ENCODE peak calls at places on chromosomes 13 and 19, in eight cellular contexts. One of them, this sample, is unnamed.

GRCh38 chr19:39401549-39402416 is 4.9 kb upstream of the ZFP36 start:
- DNase-seq in putamen: no peak
- DNase-seq in stimulated activated CD8-positive, alpha-beta memory T cell treated with anti-CD3 and anti-CD28 coated beads, Interleukin-4, amount 100 ng/mL, for 1 hour: no peak
- DNase-seq in CD8-positive, alpha-beta T cell: peak
- DNase-seq in prostate gland: peak
- DNase-seq in LHCN-M2: peak
- DNase-seq in effector memory CD8-positive, alpha-beta T cell: peak
- DNase-seq in omental fat pad: no peak
- DNase-seq in this sample: peak

GRCh38 chr19:13652810-13653590 is 111.3 kb upstream of the MRI1 start:
- DNase-seq in LHCN-M2: no peak
- DNase-seq in omental fat pad: no peak
- DNase-seq in stimulated activated CD8-positive, alpha-beta memory T cell treated with anti-CD3 and anti-CD28 coated beads, Interleukin-4, amount 100 ng/mL, for 1 hour: no peak
- DNase-seq in effector memory CD8-positive, alpha-beta T cell: no peak
- DNase-seq in prostate gland: no peak
- DNase-seq in CD8-positive, alpha-beta T cell: no peak
- DNase-seq in putamen: no peak
- DNase-seq in this sample: peak

GRCh38 chr19:13078897-13079541 is 23.6 kb downstream of the LYL1 start:
- DNase-seq in omental fat pad: no peak
- DNase-seq in LHCN-M2: no peak
- DNase-seq in effector memory CD8-positive, alpha-beta T cell: no peak
- DNase-seq in stimulated activated CD8-positive, alpha-beta memory T cell treated with anti-CD3 and anti-CD28 coated beads, Interleukin-4, amount 100 ng/mL, for 1 hour: no peak
- DNase-seq in CD8-positive, alpha-beta T cell: no peak
- DNase-seq in putamen: no peak
- DNase-seq in prostate gland: peak
- DNase-seq in this sample: no peak

GRCh38 chr13:28611654-28612131 is 47.2 kb upstream of the POMP start:
- DNase-seq in prostate gland: no peak
- DNase-seq in LHCN-M2: no peak
- DNase-seq in CD8-positive, alpha-beta T cell: peak
- DNase-seq in omental fat pad: no peak
- DNase-seq in stimulated activated CD8-positive, alpha-beta memory T cell treated with anti-CD3 and anti-CD28 coated beads, Interleukin-4, amount 100 ng/mL, for 1 hour: no peak
- DNase-seq in effector memory CD8-positive, alpha-beta T cell: no peak
- DNase-seq in putamen: no peak
- DNase-seq in this sample: peak

GRCh38 chr19:18097993-18098890 is 664 bp downstream of the MAST3 start:
- DNase-seq in omental fat pad: no peak
- DNase-seq in LHCN-M2: no peak
- DNase-seq in stimulated activated CD8-positive, alpha-beta memory T cell treated with anti-CD3 and anti-CD28 coated beads, Interleukin-4, amount 100 ng/mL, for 1 hour: no peak
- DNase-seq in effector memory CD8-positive, alpha-beta T cell: no peak
- DNase-seq in prostate gland: no peak
- DNase-seq in putamen: no peak
- DNase-seq in CD8-positive, alpha-beta T cell: no peak
- DNase-seq in this sample: no peak

GRCh38 chr19:6811906-6812305 is 39.4 kb downstream of the VAV1 start:
- DNase-seq in omental fat pad: no peak
- DNase-seq in effector memory CD8-positive, alpha-beta T cell: no peak
- DNase-seq in stimulated activated CD8-positive, alpha-beta memory T cell treated with anti-CD3 and anti-CD28 coated beads, Interleukin-4, amount 100 ng/mL, for 1 hour: no peak
- DNase-seq in prostate gland: no peak
- DNase-seq in LHCN-M2: peak
- DNase-seq in putamen: peak
- DNase-seq in CD8-positive, alpha-beta T cell: no peak
- DNase-seq in this sample: peak

GRCh38 chr13:112603641-112604220 is 15.8 kb upstream of the TUBGCP3 start:
- DNase-seq in putamen: no peak
- DNase-seq in prostate gland: no peak
- DNase-seq in omental fat pad: no peak
- DNase-seq in CD8-positive, alpha-beta T cell: no peak
- DNase-seq in LHCN-M2: peak
- DNase-seq in effector memory CD8-positive, alpha-beta T cell: no peak
- DNase-seq in stimulated activated CD8-positive, alpha-beta memory T cell treated with anti-CD3 and anti-CD28 coated beads, Interleukin-4, amount 100 ng/mL, for 1 hour: no peak
- DNase-seq in this sample: no peak

GRCh38 chr19:49677232-49677881 is at the start of gene PRMT1:
- DNase-seq in effector memory CD8-positive, alpha-beta T cell: no peak
- DNase-seq in omental fat pad: no peak
- DNase-seq in putamen: no peak
- DNase-seq in LHCN-M2: peak
- DNase-seq in CD8-positive, alpha-beta T cell: peak
- DNase-seq in stimulated activated CD8-positive, alpha-beta memory T cell treated with anti-CD3 and anti-CD28 coated beads, Interleukin-4, amount 100 ng/mL, for 1 hour: no peak
- DNase-seq in prostate gland: no peak
- DNase-seq in this sample: no peak

GRCh38 chr19:8641908-8642547 is 11.6 kb downstream of the NFILZ start:
- DNase-seq in effector memory CD8-positive, alpha-beta T cell: peak
- DNase-seq in stimulated activated CD8-positive, alpha-beta memory T cell treated with anti-CD3 and anti-CD28 coated beads, Interleukin-4, amount 100 ng/mL, for 1 hour: no peak
- DNase-seq in CD8-positive, alpha-beta T cell: no peak
- DNase-seq in omental fat pad: no peak
- DNase-seq in putamen: no peak
- DNase-seq in LHCN-M2: peak
- DNase-seq in prostate gland: no peak
- DNase-seq in this sample: peak

GRCh38 chr19:41810301-41810700 is 13.9 kb downstream of the CEACAM3 start:
- DNase-seq in putamen: no peak
- DNase-seq in LHCN-M2: no peak
- DNase-seq in omental fat pad: no peak
- DNase-seq in stimulated activated CD8-positive, alpha-beta memory T cell treated with anti-CD3 and anti-CD28 coated beads, Interleukin-4, amount 100 ng/mL, for 1 hour: no peak
- DNase-seq in effector memory CD8-positive, alpha-beta T cell: no peak
- DNase-seq in CD8-positive, alpha-beta T cell: no peak
- DNase-seq in prostate gland: no peak
- DNase-seq in this sample: no peak

GRCh38 chr19:28694812-28695211 is 518.1 kb downstream of the UQCRFS1 start:
- DNase-seq in omental fat pad: no peak
- DNase-seq in effector memory CD8-positive, alpha-beta T cell: no peak
- DNase-seq in putamen: no peak
- DNase-seq in CD8-positive, alpha-beta T cell: no peak
- DNase-seq in prostate gland: no peak
- DNase-seq in LHCN-M2: no peak
- DNase-seq in stimulated activated CD8-positive, alpha-beta memory T cell treated with anti-CD3 and anti-CD28 coated beads, Interleukin-4, amount 100 ng/mL, for 1 hour: no peak
- DNase-seq in this sample: no peak

GRCh38 chr13:96243371-96243770 is 153.5 kb downstream of the HS6ST3 start:
- DNase-seq in effector memory CD8-positive, alpha-beta T cell: no peak
- DNase-seq in putamen: no peak
- DNase-seq in LHCN-M2: no peak
- DNase-seq in CD8-positive, alpha-beta T cell: no peak
- DNase-seq in stimulated activated CD8-positive, alpha-beta memory T cell treated with anti-CD3 and anti-CD28 coated beads, Interleukin-4, amount 100 ng/mL, for 1 hour: no peak
- DNase-seq in prostate gland: no peak
- DNase-seq in omental fat pad: no peak
- DNase-seq in this sample: no peak

GRCh38 chr13:97279913-97280312 is 57.8 kb downstream of the MBNL2 start:
- DNase-seq in omental fat pad: no peak
- DNase-seq in effector memory CD8-positive, alpha-beta T cell: no peak
- DNase-seq in CD8-positive, alpha-beta T cell: no peak
- DNase-seq in LHCN-M2: peak
- DNase-seq in stimulated activated CD8-positive, alpha-beta memory T cell treated with anti-CD3 and anti-CD28 coated beads, Interleukin-4, amount 100 ng/mL, for 1 hour: no peak
- DNase-seq in putamen: no peak
- DNase-seq in prostate gland: no peak
- DNase-seq in this sample: no peak

GRCh38 chr13:36913463-36913862 is 6.6 kb downstream of the SMAD9 start:
- DNase-seq in putamen: no peak
- DNase-seq in LHCN-M2: no peak
- DNase-seq in CD8-positive, alpha-beta T cell: no peak
- DNase-seq in prostate gland: no peak
- DNase-seq in stimulated activated CD8-positive, alpha-beta memory T cell treated with anti-CD3 and anti-CD28 coated beads, Interleukin-4, amount 100 ng/mL, for 1 hour: no peak
- DNase-seq in effector memory CD8-positive, alpha-beta T cell: no peak
- DNase-seq in omental fat pad: no peak
- DNase-seq in this sample: no peak

GRCh38 chr19:51799311-51799997 is 4.5 kb downstream of the FPR3 start:
- DNase-seq in putamen: peak
- DNase-seq in stimulated activated CD8-positive, alpha-beta memory T cell treated with anti-CD3 and anti-CD28 coated beads, Interleukin-4, amount 100 ng/mL, for 1 hour: no peak
- DNase-seq in LHCN-M2: peak
- DNase-seq in CD8-positive, alpha-beta T cell: no peak
- DNase-seq in omental fat pad: peak
- DNase-seq in effector memory CD8-positive, alpha-beta T cell: no peak
- DNase-seq in prostate gland: peak
- DNase-seq in this sample: peak

GRCh38 chr19:42153606-42154405 is 21.6 kb upstream of the POU2F2 start:
- DNase-seq in putamen: no peak
- DNase-seq in omental fat pad: no peak
- DNase-seq in stimulated activated CD8-positive, alpha-beta memory T cell treated with anti-CD3 and anti-CD28 coated beads, Interleukin-4, amount 100 ng/mL, for 1 hour: no peak
- DNase-seq in effector memory CD8-positive, alpha-beta T cell: no peak
- DNase-seq in CD8-positive, alpha-beta T cell: no peak
- DNase-seq in prostate gland: no peak
- DNase-seq in LHCN-M2: no peak
- DNase-seq in this sample: no peak

GRCh38 chr13:40221460-40222201 is 444.8 kb downstream of the FOXO1 start:
- DNase-seq in putamen: no peak
- DNase-seq in omental fat pad: no peak
- DNase-seq in prostate gland: peak
- DNase-seq in effector memory CD8-positive, alpha-beta T cell: peak
- DNase-seq in LHCN-M2: peak
- DNase-seq in CD8-positive, alpha-beta T cell: peak
- DNase-seq in stimulated activated CD8-positive, alpha-beta memory T cell treated with anti-CD3 and anti-CD28 coated beads, Interleukin-4, amount 100 ng/mL, for 1 hour: no peak
- DNase-seq in this sample: peak

GRCh38 chr13:54383604-54384003 is 1355.0 kb downstream of the OLFM4 start:
- DNase-seq in stimulated activated CD8-positive, alpha-beta memory T cell treated with anti-CD3 and anti-CD28 coated beads, Interleukin-4, amount 100 ng/mL, for 1 hour: no peak
- DNase-seq in prostate gland: no peak
- DNase-seq in omental fat pad: no peak
- DNase-seq in CD8-positive, alpha-beta T cell: no peak
- DNase-seq in LHCN-M2: no peak
- DNase-seq in effector memory CD8-positive, alpha-beta T cell: no peak
- DNase-seq in putamen: no peak
- DNase-seq in this sample: no peak

GRCh38 chr13:83386609-83387008 is 495.7 kb downstream of the SLITRK1 start:
- DNase-seq in stimulated activated CD8-positive, alpha-beta memory T cell treated with anti-CD3 and anti-CD28 coated beads, Interleukin-4, amount 100 ng/mL, for 1 hour: no peak
- DNase-seq in putamen: no peak
- DNase-seq in prostate gland: no peak
- DNase-seq in omental fat pad: no peak
- DNase-seq in CD8-positive, alpha-beta T cell: no peak
- DNase-seq in LHCN-M2: no peak
- DNase-seq in effector memory CD8-positive, alpha-beta T cell: no peak
- DNase-seq in this sample: no peak

GRCh38 chr13:42883771-42884170 is 102.4 kb downstream of the FAM216B start:
- DNase-seq in prostate gland: peak
- DNase-seq in omental fat pad: no peak
- DNase-seq in stimulated activated CD8-positive, alpha-beta memory T cell treated with anti-CD3 and anti-CD28 coated beads, Interleukin-4, amount 100 ng/mL, for 1 hour: no peak
- DNase-seq in effector memory CD8-positive, alpha-beta T cell: no peak
- DNase-seq in putamen: no peak
- DNase-seq in CD8-positive, alpha-beta T cell: no peak
- DNase-seq in LHCN-M2: peak
- DNase-seq in this sample: no peak

GRCh38 chr19:5002143-5002542 is 33.2 kb downstream of the KDM4B start:
- DNase-seq in LHCN-M2: peak
- DNase-seq in putamen: no peak
- DNase-seq in prostate gland: peak
- DNase-seq in omental fat pad: no peak
- DNase-seq in effector memory CD8-positive, alpha-beta T cell: no peak
- DNase-seq in CD8-positive, alpha-beta T cell: no peak
- DNase-seq in stimulated activated CD8-positive, alpha-beta memory T cell treated with anti-CD3 and anti-CD28 coated beads, Interleukin-4, amount 100 ng/mL, for 1 hour: no peak
- DNase-seq in this sample: no peak

GRCh38 chr13:36819811-36820140 is 754 bp downstream of the RFXAP start:
- DNase-seq in putamen: no peak
- DNase-seq in prostate gland: peak
- DNase-seq in omental fat pad: no peak
- DNase-seq in LHCN-M2: no peak
- DNase-seq in effector memory CD8-positive, alpha-beta T cell: peak
- DNase-seq in stimulated activated CD8-positive, alpha-beta memory T cell treated with anti-CD3 and anti-CD28 coated beads, Interleukin-4, amount 100 ng/mL, for 1 hour: no peak
- DNase-seq in CD8-positive, alpha-beta T cell: peak
- DNase-seq in this sample: peak

GRCh38 chr13:112444001-112444311 is 67.8 kb downstream of the SPACA7 start:
- DNase-seq in LHCN-M2: peak
- DNase-seq in omental fat pad: peak
- DNase-seq in effector memory CD8-positive, alpha-beta T cell: peak
- DNase-seq in CD8-positive, alpha-beta T cell: no peak
- DNase-seq in prostate gland: peak
- DNase-seq in stimulated activated CD8-positive, alpha-beta memory T cell treated with anti-CD3 and anti-CD28 coated beads, Interleukin-4, amount 100 ng/mL, for 1 hour: no peak
- DNase-seq in putamen: peak
- DNase-seq in this sample: peak

GRCh38 chr19:43526884-43527859 is at the start of gene ETHE1:
- DNase-seq in stimulated activated CD8-positive, alpha-beta memory T cell treated with anti-CD3 and anti-CD28 coated beads, Interleukin-4, amount 100 ng/mL, for 1 hour: no peak
- DNase-seq in omental fat pad: peak
- DNase-seq in prostate gland: peak
- DNase-seq in CD8-positive, alpha-beta T cell: peak
- DNase-seq in putamen: peak
- DNase-seq in effector memory CD8-positive, alpha-beta T cell: peak
- DNase-seq in LHCN-M2: peak
- DNase-seq in this sample: peak

GRCh38 chr13:105346141-105346766 is 1189.2 kb downstream of the EFNB2 start:
- DNase-seq in LHCN-M2: peak
- DNase-seq in stimulated activated CD8-positive, alpha-beta memory T cell treated with anti-CD3 and anti-CD28 coated beads, Interleukin-4, amount 100 ng/mL, for 1 hour: no peak
- DNase-seq in prostate gland: no peak
- DNase-seq in CD8-positive, alpha-beta T cell: no peak
- DNase-seq in effector memory CD8-positive, alpha-beta T cell: no peak
- DNase-seq in omental fat pad: no peak
- DNase-seq in putamen: no peak
- DNase-seq in this sample: no peak

GRCh38 chr19:18419195-18419698 is at the start of gene SSBP4:
- DNase-seq in stimulated activated CD8-positive, alpha-beta memory T cell treated with anti-CD3 and anti-CD28 coated beads, Interleukin-4, amount 100 ng/mL, for 1 hour: no peak
- DNase-seq in CD8-positive, alpha-beta T cell: peak
- DNase-seq in putamen: peak
- DNase-seq in LHCN-M2: peak
- DNase-seq in effector memory CD8-positive, alpha-beta T cell: peak
- DNase-seq in prostate gland: peak
- DNase-seq in omental fat pad: no peak
- DNase-seq in this sample: peak

GRCh38 chr19:16391301-16392055 is 66.9 kb downstream of the KLF2 start:
- DNase-seq in LHCN-M2: no peak
- DNase-seq in effector memory CD8-positive, alpha-beta T cell: no peak
- DNase-seq in CD8-positive, alpha-beta T cell: no peak
- DNase-seq in putamen: no peak
- DNase-seq in omental fat pad: no peak
- DNase-seq in stimulated activated CD8-positive, alpha-beta memory T cell treated with anti-CD3 and anti-CD28 coated beads, Interleukin-4, amount 100 ng/mL, for 1 hour: no peak
- DNase-seq in prostate gland: no peak
- DNase-seq in this sample: no peak

GRCh38 chr19:16014923-16015804 is 61.1 kb upstream of the TPM4 start:
- DNase-seq in putamen: no peak
- DNase-seq in prostate gland: no peak
- DNase-seq in stimulated activated CD8-positive, alpha-beta memory T cell treated with anti-CD3 and anti-CD28 coated beads, Interleukin-4, amount 100 ng/mL, for 1 hour: no peak
- DNase-seq in LHCN-M2: no peak
- DNase-seq in CD8-positive, alpha-beta T cell: no peak
- DNase-seq in effector memory CD8-positive, alpha-beta T cell: no peak
- DNase-seq in omental fat pad: no peak
- DNase-seq in this sample: no peak

GRCh38 chr13:114173261-114173660 is 5.8 kb upstream of the CFAP97D2 start:
- DNase-seq in putamen: no peak
- DNase-seq in stimulated activated CD8-positive, alpha-beta memory T cell treated with anti-CD3 and anti-CD28 coated beads, Interleukin-4, amount 100 ng/mL, for 1 hour: no peak
- DNase-seq in effector memory CD8-positive, alpha-beta T cell: no peak
- DNase-seq in CD8-positive, alpha-beta T cell: no peak
- DNase-seq in omental fat pad: no peak
- DNase-seq in prostate gland: no peak
- DNase-seq in LHCN-M2: peak
- DNase-seq in this sample: no peak

GRCh38 chr13:75901509-75901908 is 265.4 kb downstream of the LMO7 start:
- DNase-seq in stimulated activated CD8-positive, alpha-beta memory T cell treated with anti-CD3 and anti-CD28 coated beads, Interleukin-4, amount 100 ng/mL, for 1 hour: no peak
- DNase-seq in LHCN-M2: peak
- DNase-seq in omental fat pad: no peak
- DNase-seq in putamen: no peak
- DNase-seq in effector memory CD8-positive, alpha-beta T cell: no peak
- DNase-seq in prostate gland: no peak
- DNase-seq in CD8-positive, alpha-beta T cell: no peak
- DNase-seq in this sample: no peak

GRCh38 chr19:8115805-8116396 is 33.5 kb downstream of the FBN3 start:
- DNase-seq in LHCN-M2: no peak
- DNase-seq in putamen: no peak
- DNase-seq in prostate gland: no peak
- DNase-seq in omental fat pad: no peak
- DNase-seq in CD8-positive, alpha-beta T cell: no peak
- DNase-seq in effector memory CD8-positive, alpha-beta T cell: no peak
- DNase-seq in stimulated activated CD8-positive, alpha-beta memory T cell treated with anti-CD3 and anti-CD28 coated beads, Interleukin-4, amount 100 ng/mL, for 1 hour: no peak
- DNase-seq in this sample: no peak

GRCh38 chr19:1122972-1123363 is 19.2 kb downstream of the GPX4 start:
- DNase-seq in stimulated activated CD8-positive, alpha-beta memory T cell treated with anti-CD3 and anti-CD28 coated beads, Interleukin-4, amount 100 ng/mL, for 1 hour: no peak
- DNase-seq in LHCN-M2: peak
- DNase-seq in putamen: no peak
- DNase-seq in CD8-positive, alpha-beta T cell: no peak
- DNase-seq in omental fat pad: peak
- DNase-seq in prostate gland: peak
- DNase-seq in effector memory CD8-positive, alpha-beta T cell: no peak
- DNase-seq in this sample: peak

This sample was measured in KBM-7.